ENCODE peak calls at places on chromosomes 12 and 14, in eight cellular contexts. W is esophagus squamous epithelium, Y is A549, C is gastrocnemius medialis, V is breast epithelium, R is upper lobe of left lung, F is HCT116, O is uterus. M is an unnamed sample. For H3K4me1, the result is how much of the 10 kb centered on the place peaks cover.

GRCh38 chr12:123033392-123034021 is 53.0 kb downstream of the ARL6IP4 start:
- DNase-seq in Y (no peak), V (no peak), C (no peak), O (no peak), R (no peak), F (no peak), W (no peak), M (no peak)

GRCh38 chr12:110107369-110108281 is 16.5 kb upstream of the IFT81 start:
- DNase-seq in V (peak), W (no peak), F (no peak), C (peak), O (peak), Y (peak), R (no peak), M (no peak)

GRCh38 chr14:99757331-99758070 is 35.7 kb upstream of the EML1 start:
- DNase-seq in O (no peak), W (no peak), R (no peak), C (no peak), V (no peak), Y (peak), F (peak), M (peak)

GRCh38 chr12:90235642-90236041 is 527.0 kb upstream of the ATP2B1 start:
- DNase-seq in O (no peak), Y (no peak), V (no peak), C (no peak), R (no peak), W (no peak), F (no peak), M (no peak)

GRCh38 chr12:124927325-124928094 is 13.1 kb upstream of the UBC start:
- DNase-seq in V (peak), W (no peak), Y (peak), C (peak), R (peak), F (peak), O (peak), M (peak)

GRCh38 chr12:42255875-42256261 is 17.8 kb upstream of the YAF2 start:
- DNase-seq in R (no peak), C (no peak), Y (no peak), V (no peak), O (no peak), F (no peak), W (no peak), M (no peak)

GRCh38 chr12:29429999-29430698 is 49.2 kb upstream of the ERGIC2 start:
- DNase-seq in R (no peak), O (no peak), F (no peak), V (no peak), Y (no peak), C (no peak), W (no peak), M (no peak)

GRCh38 chr12:99059824-99060526 is 414.9 kb downstream of the APAF1 start:
- DNase-seq in F (no peak), R (no peak), C (peak), W (no peak), O (no peak), Y (no peak), V (no peak), M (no peak)

GRCh38 chr12:103773109-103773905 is 67.7 kb downstream of the NT5DC3 start:
- DNase-seq in W (no peak), F (no peak), O (no peak), V (no peak), R (no peak), C (no peak), Y (no peak), M (no peak)

GRCh38 chr12:18320036-18320617 is 58.8 kb downstream of the PIK3C2G start:
- DNase-seq in O (no peak), R (peak), V (no peak), F (peak), W (no peak), C (no peak), Y (peak), M (peak)

GRCh38 chr12:130965668-130966067 is 12.0 kb downstream of the ADGRD1 start:
- DNase-seq in R (no peak), V (no peak), O (no peak), Y (no peak), F (no peak), C (no peak), W (no peak), M (no peak)

GRCh38 chr12:65788912-65789311 is 35.4 kb upstream of the HMGA2 start:
- DNase-seq in W (no peak), V (no peak), C (no peak), R (no peak), O (no peak), F (no peak), Y (no peak), M (no peak)

GRCh38 chr12:99960312-99960711 is 24.4 kb downstream of the ANKS1B start:
- DNase-seq in V (no peak), R (no peak), O (no peak), Y (no peak), W (no peak), F (no peak), C (no peak), M (no peak)

GRCh38 chr14:77598366-77599050 is 17.9 kb downstream of the SPTLC2 start:
- DNase-seq in C (no peak), Y (no peak), R (no peak), W (no peak), O (no peak), V (no peak), F (no peak), M (peak)

GRCh38 chr14:21063479-21063878 is 5.9 kb downstream of the RNASE8 start:
- DNase-seq in R (no peak), V (no peak), O (no peak), F (no peak), C (peak), Y (no peak), W (no peak), M (no peak)

GRCh38 chr12:82970614-82971013 is 283.9 kb downstream of the TMTC2 start:
- DNase-seq in V (no peak), R (no peak), O (no peak), C (no peak), W (no peak), Y (no peak), F (no peak), M (no peak)

GRCh38 chr12:95859344-95859816 is 628 bp downstream of the SNRPF start:
- DNase-seq in R (no peak), V (no peak), F (no peak), Y (peak), W (no peak), O (no peak), C (no peak), M (no peak)

GRCh38 chr12:25254271-25254880 is 3.6 kb upstream of the KRAS start:
- DNase-seq in F (no peak), C (no peak), R (no peak), Y (no peak), O (no peak), W (no peak), V (no peak), M (no peak)

DNA sequence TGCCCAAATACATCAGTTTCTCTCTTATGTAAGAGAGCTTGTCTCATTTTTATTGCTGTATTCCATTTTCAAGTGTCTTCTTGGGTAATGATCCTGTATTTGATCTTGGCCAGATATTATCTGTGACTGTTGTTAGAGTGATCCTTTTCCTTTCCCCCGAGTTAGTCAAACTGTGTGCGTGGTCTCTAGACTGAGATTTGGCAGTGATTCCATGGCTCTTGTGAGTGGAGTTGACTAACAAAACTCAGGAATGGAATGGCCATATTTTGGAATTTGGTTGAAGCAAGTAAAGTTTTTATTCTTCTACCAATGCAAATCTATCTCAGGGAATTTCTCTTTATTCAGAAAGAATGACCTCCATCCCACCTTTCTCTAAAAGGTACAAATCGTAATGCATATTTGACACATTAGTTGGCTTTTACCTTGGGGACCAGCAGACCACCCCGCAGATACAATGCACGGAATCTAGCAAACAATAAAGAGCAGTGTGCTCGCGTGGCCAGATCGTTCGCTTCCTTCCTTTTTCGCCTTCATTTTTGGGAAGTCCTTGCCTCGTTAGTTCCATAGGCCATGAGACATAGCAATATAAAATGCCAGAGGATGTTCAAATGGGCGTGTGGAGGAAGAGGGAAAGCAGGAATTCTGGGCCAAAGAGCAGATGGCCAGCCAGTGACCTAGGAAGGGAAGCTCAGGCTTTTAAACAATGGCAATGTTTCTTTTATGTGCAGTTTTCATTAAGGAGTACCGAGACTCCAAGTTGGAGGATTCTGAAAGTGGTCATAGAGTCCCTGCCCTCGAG is 24.4 kb downstream of the ETV6 start:
- DNase-seq in V (no peak), R (no peak), F (no peak), W (no peak), Y (no peak), C (no peak), O (no peak), M (no peak)
- TF ChIP-seq POLR2A in V (no peak), R (no peak), F (no peak), W (no peak), Y (no peak), C (no peak), O (no peak), M (no peak)

GRCh38 chr14:23079716-23080115 is 15.2 kb downstream of the ACIN1 start:
- DNase-seq in W (no peak), F (no peak), Y (no peak), C (no peak), V (no peak), R (no peak), O (no peak), M (no peak)
- H3K4me3 ChIP-seq in W (no peak), F (no peak), Y (no peak), C (no peak), V (no peak), R (no peak), O (no peak), M (no peak)

DNA sequence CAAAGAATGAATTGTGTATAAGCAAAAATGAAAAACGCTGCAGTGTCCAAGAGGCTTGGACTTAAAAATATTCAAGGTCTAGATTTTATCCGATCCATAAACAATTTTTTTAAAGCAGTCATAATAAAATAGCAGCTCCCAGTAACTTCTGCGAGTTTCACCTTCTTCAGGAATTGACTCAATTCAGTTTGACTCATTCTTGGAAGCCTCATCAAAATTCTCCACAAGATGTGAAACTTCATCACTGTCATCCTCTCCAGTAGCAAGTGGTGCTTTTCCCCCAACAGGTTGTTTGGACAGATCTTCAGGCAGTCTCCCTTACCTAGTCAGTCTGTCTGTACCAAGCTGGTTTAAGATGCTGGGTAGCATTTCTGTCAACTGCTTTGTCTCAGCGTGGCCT is 93.5 kb upstream of the FOXG1 start:
- DNase-seq in W (no peak), C (no peak), R (no peak), Y (no peak), F (no peak), V (no peak), O (no peak), M (no peak)
- H3K4me1 ChIP-seq in W (under half), C (under half), R (under half), Y (under half), F (under half), V (under half), O (under half), M (under half)

GRCh38 chr14:74492413-74493342 is at the start of gene NPC2:
- DNase-seq in V (no peak), R (no peak), C (no peak), F (no peak), Y (no peak), O (no peak), W (no peak), M (no peak)
- TF ChIP-seq POLR2A in V (peak), R (peak), C (peak), F (no peak), Y (peak), O (peak), W (no peak), M (peak)

GRCh38 chr14:39726563-39726962 is 294.3 kb upstream of the FBXO33 start:
- DNase-seq in Y (no peak), O (no peak), F (no peak), W (no peak), R (no peak), C (no peak), V (no peak), M (no peak)
- H3K4me3 ChIP-seq in Y (no peak), O (no peak), F (no peak), W (no peak), R (no peak), C (no peak), V (no peak), M (no peak)